ENCODE peak calls at places on chromosomes 1 and 21, in five cellular contexts. One of them, this sample, is unnamed.

GRCh38 chr1:157878059-157878458 is 36.5 kb upstream of the CD5L start:
- DNase-seq in thoracic aorta: no peak
- DNase-seq in fibroblast of pulmonary artery: peak; percentile 52
- DNase-seq in OCI-LY7: peak; percentile 66
- DNase-seq in BJ: no peak
- DNase-seq in this sample: peak; percentile 55

GRCh38 chr1:222665964-222666363 is 46.3 kb downstream of the AIDA start:
- DNase-seq in thoracic aorta: no peak
- DNase-seq in BJ: no peak
- DNase-seq in OCI-LY7: no peak
- DNase-seq in fibroblast of pulmonary artery: no peak
- DNase-seq in this sample: peak; percentile 11

GRCh38 chr1:1421907-1422464 is 910 bp upstream of the ANKRD65 start:
- DNase-seq in fibroblast of pulmonary artery: no peak
- DNase-seq in thoracic aorta: no peak
- DNase-seq in OCI-LY7: no peak
- DNase-seq in BJ: no peak
- DNase-seq in this sample: no peak

GRCh38 chr1:241163363-241163762 is 193.6 kb downstream of the RGS7 start:
- DNase-seq in thoracic aorta: no peak
- DNase-seq in OCI-LY7: no peak
- DNase-seq in BJ: no peak
- DNase-seq in fibroblast of pulmonary artery: no peak
- DNase-seq in this sample: no peak

GRCh38 chr1:76330993-76331603 is 256.6 kb downstream of the ST6GALNAC3 start:
- DNase-seq in OCI-LY7: peak; percentile 69
- DNase-seq in thoracic aorta: no peak
- DNase-seq in BJ: peak; percentile 5
- DNase-seq in fibroblast of pulmonary artery: peak; percentile 88
- DNase-seq in this sample: peak; percentile 79

GRCh38 chr1:67768480-67768879 is 64.8 kb downstream of the GNG12 start:
- DNase-seq in OCI-LY7: no peak
- DNase-seq in BJ: no peak
- DNase-seq in thoracic aorta: no peak
- DNase-seq in fibroblast of pulmonary artery: no peak
- DNase-seq in this sample: no peak

GRCh38 chr1:41357451-41358151 is 3.6 kb upstream of the FOXO6 start:
- DNase-seq in OCI-LY7: no peak
- DNase-seq in fibroblast of pulmonary artery: no peak
- DNase-seq in thoracic aorta: no peak
- DNase-seq in BJ: no peak
- DNase-seq in this sample: no peak

GRCh38 chr21:45327458-45328197 is 39.9 kb upstream of the POFUT2 start:
- DNase-seq in OCI-LY7: no peak
- DNase-seq in thoracic aorta: no peak
- DNase-seq in BJ: no peak
- DNase-seq in fibroblast of pulmonary artery: no peak
- DNase-seq in this sample: no peak

GRCh38 chr1:225987491-225988316 is 11.4 kb downstream of the SDE2 start:
- DNase-seq in BJ: no peak
- DNase-seq in fibroblast of pulmonary artery: peak; percentile 74
- DNase-seq in thoracic aorta: no peak
- DNase-seq in OCI-LY7: peak; percentile 68
- DNase-seq in this sample: peak; percentile 64

GRCh38 chr1:245067257-245067656 is 87.5 kb upstream of the KIF26B start:
- DNase-seq in fibroblast of pulmonary artery: no peak
- DNase-seq in OCI-LY7: no peak
- DNase-seq in BJ: no peak
- DNase-seq in thoracic aorta: no peak
- DNase-seq in this sample: no peak

GRCh38 chr1:225823811-225824261 is 13.9 kb downstream of the EPHX1 start:
- DNase-seq in OCI-LY7: no peak
- DNase-seq in fibroblast of pulmonary artery: no peak
- DNase-seq in thoracic aorta: no peak
- DNase-seq in BJ: no peak
- DNase-seq in this sample: no peak

GRCh38 chr1:27074175-27074780 is 61.6 kb upstream of the TENT5B start:
- DNase-seq in fibroblast of pulmonary artery: no peak
- DNase-seq in OCI-LY7: no peak
- DNase-seq in thoracic aorta: no peak
- DNase-seq in BJ: no peak
- DNase-seq in this sample: no peak

GRCh38 chr1:91871994-91872393 is 14.0 kb downstream of the TGFBR3 start:
- DNase-seq in BJ: no peak
- DNase-seq in OCI-LY7: no peak
- DNase-seq in thoracic aorta: no peak
- DNase-seq in fibroblast of pulmonary artery: peak; percentile 35
- DNase-seq in this sample: peak; percentile 29

GRCh38 chr1:56196839-56197238 is 382.5 kb downstream of the PLPP3 start:
- DNase-seq in fibroblast of pulmonary artery: no peak
- DNase-seq in OCI-LY7: no peak
- DNase-seq in thoracic aorta: no peak
- DNase-seq in BJ: no peak
- DNase-seq in this sample: no peak

GRCh38 chr1:40257313-40257687 is 736 bp upstream of the ZMPSTE24 start:
- DNase-seq in fibroblast of pulmonary artery: no peak
- DNase-seq in thoracic aorta: no peak
- DNase-seq in BJ: peak; percentile 6
- DNase-seq in OCI-LY7: no peak
- DNase-seq in this sample: no peak

GRCh38 chr1:24374891-24375786 is 38.4 kb downstream of the STPG1 start:
- DNase-seq in BJ: no peak
- DNase-seq in thoracic aorta: no peak
- DNase-seq in fibroblast of pulmonary artery: no peak
- DNase-seq in OCI-LY7: no peak
- DNase-seq in this sample: no peak

GRCh38 chr21:17348357-17348756 is 164.5 kb upstream of the CXADR start:
- DNase-seq in OCI-LY7: no peak
- DNase-seq in fibroblast of pulmonary artery: no peak
- DNase-seq in BJ: no peak
- DNase-seq in thoracic aorta: no peak
- DNase-seq in this sample: no peak

GRCh38 chr21:19995253-19995652 is 1003.0 kb upstream of the NCAM2 start:
- DNase-seq in fibroblast of pulmonary artery: no peak
- DNase-seq in OCI-LY7: no peak
- DNase-seq in thoracic aorta: no peak
- DNase-seq in BJ: no peak
- DNase-seq in this sample: no peak

GRCh38 chr1:65235867-65236805 is 73.2 kb upstream of the DNAJC6 start:
- DNase-seq in BJ: no peak
- DNase-seq in thoracic aorta: no peak
- DNase-seq in OCI-LY7: peak; percentile 73
- DNase-seq in fibroblast of pulmonary artery: peak; percentile 65
- DNase-seq in this sample: peak; percentile 50

GRCh38 chr1:39877980-39878956 is 5.0 kb downstream of the TRIT1 start:
- DNase-seq in fibroblast of pulmonary artery: no peak
- DNase-seq in OCI-LY7: no peak
- DNase-seq in thoracic aorta: no peak
- DNase-seq in BJ: no peak
- DNase-seq in this sample: no peak

GRCh38 chr1:151934048-151934493 is 24.8 kb upstream of the THEM4 start:
- DNase-seq in OCI-LY7: peak; percentile 64
- DNase-seq in fibroblast of pulmonary artery: peak; percentile 74
- DNase-seq in BJ: no peak
- DNase-seq in thoracic aorta: no peak
- DNase-seq in this sample: peak; percentile 58

GRCh38 chr1:160205974-160206369 is 788 bp downstream of the PEA15 start:
- DNase-seq in OCI-LY7: peak; percentile 54
- DNase-seq in thoracic aorta: peak; percentile 43
- DNase-seq in fibroblast of pulmonary artery: peak; percentile 45
- DNase-seq in BJ: no peak
- DNase-seq in this sample: peak; percentile 67

DNA sequence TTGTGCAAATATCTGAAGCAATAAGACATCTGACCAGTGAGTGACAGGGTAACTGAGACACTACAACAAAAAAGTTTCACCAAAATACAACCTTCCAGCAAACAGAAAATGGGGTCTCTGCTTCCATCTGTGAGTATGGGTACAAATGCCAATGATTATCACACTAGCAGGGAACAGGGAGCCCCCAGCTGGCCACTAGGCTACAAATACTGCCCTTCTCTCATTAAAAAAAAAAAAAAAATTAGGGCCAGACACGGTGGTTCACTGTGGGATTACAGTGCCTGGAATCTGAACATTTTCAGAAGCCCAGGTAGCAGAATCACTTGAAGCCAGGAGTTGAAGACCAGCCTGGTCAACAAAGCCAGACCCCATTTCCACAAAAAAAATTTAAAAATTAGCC is 48.4 kb upstream of the EDARADD start:
- DNase-seq in BJ: no peak
- DNase-seq in fibroblast of pulmonary artery: no peak
- DNase-seq in OCI-LY7: peak; percentile 20
- DNase-seq in thoracic aorta: no peak
- DNase-seq in this sample: no peak
- TF ChIP-seq CTCF in BJ: no peak
- TF ChIP-seq CTCF in fibroblast of pulmonary artery: peak; percentile 24
- TF ChIP-seq CTCF in OCI-LY7: peak; percentile 56
- TF ChIP-seq CTCF in thoracic aorta: no peak
- TF ChIP-seq CTCF in this sample: no peak

GRCh38 chr1:36162680-36163079 is 6.7 kb downstream of the MAP7D1 start:
- DNase-seq in fibroblast of pulmonary artery: no peak
- DNase-seq in OCI-LY7: no peak
- DNase-seq in thoracic aorta: no peak
- DNase-seq in BJ: no peak
- DNase-seq in this sample: no peak

GRCh38 chr1:36161656-36162531 is 5.9 kb downstream of the MAP7D1 start:
- DNase-seq in fibroblast of pulmonary artery: peak; percentile 38
- DNase-seq in BJ: no peak
- DNase-seq in OCI-LY7: peak; percentile 69
- DNase-seq in thoracic aorta: no peak
- DNase-seq in this sample: no peak

GRCh38 chr1:36159614-36160387 is 3.8 kb downstream of the MAP7D1 start:
- DNase-seq in BJ: no peak
- DNase-seq in thoracic aorta: no peak
- DNase-seq in OCI-LY7: no peak
- DNase-seq in fibroblast of pulmonary artery: no peak
- DNase-seq in this sample: no peak

GRCh38 chr1:36160388-36160948 is 4.5 kb downstream of the MAP7D1 start:
- DNase-seq in thoracic aorta: no peak
- DNase-seq in OCI-LY7: no peak
- DNase-seq in BJ: no peak
- DNase-seq in fibroblast of pulmonary artery: no peak
- DNase-seq in this sample: no peak

GRCh38 chr1:36160949-36161485 is 5.1 kb downstream of the MAP7D1 start:
- DNase-seq in BJ: no peak
- DNase-seq in fibroblast of pulmonary artery: peak; percentile 72
- DNase-seq in OCI-LY7: peak; percentile 79
- DNase-seq in thoracic aorta: no peak
- DNase-seq in this sample: peak; percentile 79
- TF ChIP-seq CTCF in BJ: peak; percentile 53
- TF ChIP-seq CTCF in fibroblast of pulmonary artery: peak; percentile 37
- TF ChIP-seq CTCF in OCI-LY7: peak; percentile 70
- TF ChIP-seq CTCF in thoracic aorta: no peak
- TF ChIP-seq CTCF in this sample: peak; percentile 46

GRCh38 chr1:93474291-93474690 is 26.4 kb downstream of the FNBP1L start:
- DNase-seq in BJ: no peak
- DNase-seq in thoracic aorta: no peak
- DNase-seq in OCI-LY7: no peak
- DNase-seq in fibroblast of pulmonary artery: no peak
- DNase-seq in this sample: no peak
- TF ChIP-seq CTCF in BJ: no peak
- TF ChIP-seq CTCF in thoracic aorta: no peak
- TF ChIP-seq CTCF in OCI-LY7: no peak
- TF ChIP-seq CTCF in fibroblast of pulmonary artery: no peak
- TF ChIP-seq CTCF in this sample: no peak

DNA sequence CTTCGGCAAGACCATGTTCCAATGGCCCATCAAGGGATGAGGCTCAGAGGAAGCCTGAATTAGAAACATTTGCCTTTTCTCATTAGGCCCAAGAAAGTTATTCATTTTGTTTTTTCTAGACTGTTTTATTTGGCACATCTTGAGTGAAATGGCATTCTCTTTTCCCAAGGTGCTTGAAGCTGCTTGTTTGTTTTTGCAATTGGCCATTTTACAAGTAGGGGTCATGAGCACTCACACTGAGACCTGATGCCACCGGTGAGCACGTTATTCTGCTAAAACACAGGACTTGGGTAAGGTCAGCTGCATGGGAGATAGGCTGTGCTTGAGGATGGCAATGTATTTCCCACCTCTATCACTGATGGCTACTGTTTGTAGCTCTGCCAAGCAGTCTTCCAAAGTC is 128.1 kb downstream of the TBX15 start:
- DNase-seq in BJ: no peak
- DNase-seq in fibroblast of pulmonary artery: no peak
- DNase-seq in OCI-LY7: no peak
- DNase-seq in thoracic aorta: no peak
- DNase-seq in this sample: no peak
- TF ChIP-seq CTCF in BJ: no peak
- TF ChIP-seq CTCF in fibroblast of pulmonary artery: no peak
- TF ChIP-seq CTCF in OCI-LY7: no peak
- TF ChIP-seq CTCF in thoracic aorta: no peak
- TF ChIP-seq CTCF in this sample: no peak

DNA sequence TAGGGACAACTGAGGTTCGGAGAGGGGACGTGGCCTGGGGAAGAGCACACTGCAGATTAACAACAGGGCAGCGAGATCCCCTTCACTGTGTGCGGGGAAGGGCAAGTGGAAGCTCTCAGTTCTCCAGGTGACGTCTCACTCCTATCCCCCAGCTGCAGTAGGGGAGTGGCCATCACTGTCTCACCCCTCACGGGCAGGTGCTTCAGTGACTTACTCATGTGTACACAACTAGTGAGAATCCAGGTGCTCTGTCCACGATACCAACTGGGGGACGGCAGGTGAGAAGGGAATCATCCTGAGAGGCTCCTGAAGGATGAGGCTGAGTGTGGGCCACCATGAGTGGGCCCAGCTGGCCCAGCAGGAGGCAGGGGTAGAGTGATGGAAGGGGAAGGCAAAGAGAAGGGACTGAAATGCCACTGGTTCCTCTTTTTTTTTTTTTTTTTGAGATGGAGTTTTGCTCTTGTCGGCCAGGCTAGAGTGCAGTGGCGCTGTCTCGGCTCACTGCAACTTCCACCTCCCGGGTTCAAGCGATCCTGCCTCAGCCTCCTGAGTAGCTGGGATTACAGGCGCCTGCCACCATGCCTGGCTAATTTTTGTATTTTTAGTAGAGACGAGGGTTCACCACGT is 25.9 kb downstream of the RHBG start:
- DNase-seq in OCI-LY7: peak; percentile 15
- DNase-seq in BJ: no peak
- DNase-seq in thoracic aorta: no peak
- DNase-seq in fibroblast of pulmonary artery: no peak
- DNase-seq in this sample: no peak
- TF ChIP-seq CTCF in OCI-LY7: peak; percentile 34
- TF ChIP-seq CTCF in BJ: no peak
- TF ChIP-seq CTCF in thoracic aorta: no peak
- TF ChIP-seq CTCF in fibroblast of pulmonary artery: no peak
- TF ChIP-seq CTCF in this sample: no peak

This sample was measured in AG10803.